ENCODE peak calls at places on chromosomes 4 and X, in eight cellular contexts. One of them, this sample, is unnamed.

GRCh38 chrX:39728852-39729587 is 368.7 kb downstream of the BCOR start:
- DNase-seq in NCI-H146: no peak
- DNase-seq in activated CD8-positive, alpha-beta memory T cell treated with anti-CD3 and anti-CD28 coated beads for 48 hours: no peak
- DNase-seq in sigmoid colon: no peak
- DNase-seq in Calu3: no peak
- DNase-seq in AG09309: no peak
- DNase-seq in stimulated activated CD8-positive, alpha-beta memory T cell treated with anti-CD3 and anti-CD28 coated beads, Interleukin-7, amount 100 ng/mL, for 24 hours: no peak
- DNase-seq in stimulated activated CD4-positive, alpha-beta T cell treated with anti-CD3 and anti-CD28 coated beads, Interleukin-4, amount 100 ng/mL, for 24 hours: no peak
- DNase-seq in this sample: no peak

GRCh38 chr4:149638073-149638472 is 177.6 kb downstream of the IQCM start:
- DNase-seq in NCI-H146: no peak
- DNase-seq in activated CD8-positive, alpha-beta memory T cell treated with anti-CD3 and anti-CD28 coated beads for 48 hours: no peak
- DNase-seq in sigmoid colon: no peak
- DNase-seq in Calu3: no peak
- DNase-seq in AG09309: no peak
- DNase-seq in stimulated activated CD8-positive, alpha-beta memory T cell treated with anti-CD3 and anti-CD28 coated beads, Interleukin-7, amount 100 ng/mL, for 24 hours: no peak
- DNase-seq in stimulated activated CD4-positive, alpha-beta T cell treated with anti-CD3 and anti-CD28 coated beads, Interleukin-4, amount 100 ng/mL, for 24 hours: no peak
- DNase-seq in this sample: peak

GRCh38 chr4:114642173-114642780 is 43.7 kb downstream of the UGT8 start:
- DNase-seq in NCI-H146: peak
- DNase-seq in activated CD8-positive, alpha-beta memory T cell treated with anti-CD3 and anti-CD28 coated beads for 48 hours: no peak
- DNase-seq in sigmoid colon: no peak
- DNase-seq in Calu3: no peak
- DNase-seq in AG09309: no peak
- DNase-seq in stimulated activated CD8-positive, alpha-beta memory T cell treated with anti-CD3 and anti-CD28 coated beads, Interleukin-7, amount 100 ng/mL, for 24 hours: no peak
- DNase-seq in stimulated activated CD4-positive, alpha-beta T cell treated with anti-CD3 and anti-CD28 coated beads, Interleukin-4, amount 100 ng/mL, for 24 hours: no peak
- DNase-seq in this sample: no peak

GRCh38 chr4:122383341-122383740 is 4.5 kb downstream of the ADAD1 start:
- DNase-seq in NCI-H146: no peak
- DNase-seq in activated CD8-positive, alpha-beta memory T cell treated with anti-CD3 and anti-CD28 coated beads for 48 hours: no peak
- DNase-seq in sigmoid colon: no peak
- DNase-seq in Calu3: no peak
- DNase-seq in AG09309: no peak
- DNase-seq in stimulated activated CD8-positive, alpha-beta memory T cell treated with anti-CD3 and anti-CD28 coated beads, Interleukin-7, amount 100 ng/mL, for 24 hours: no peak
- DNase-seq in stimulated activated CD4-positive, alpha-beta T cell treated with anti-CD3 and anti-CD28 coated beads, Interleukin-4, amount 100 ng/mL, for 24 hours: no peak
- DNase-seq in this sample: no peak

GRCh38 chr4:38177792-38178665 is 217.8 kb downstream of the PTTG2 start:
- DNase-seq in NCI-H146: no peak
- DNase-seq in activated CD8-positive, alpha-beta memory T cell treated with anti-CD3 and anti-CD28 coated beads for 48 hours: no peak
- DNase-seq in sigmoid colon: peak
- DNase-seq in Calu3: no peak
- DNase-seq in AG09309: no peak
- DNase-seq in stimulated activated CD8-positive, alpha-beta memory T cell treated with anti-CD3 and anti-CD28 coated beads, Interleukin-7, amount 100 ng/mL, for 24 hours: no peak
- DNase-seq in stimulated activated CD4-positive, alpha-beta T cell treated with anti-CD3 and anti-CD28 coated beads, Interleukin-4, amount 100 ng/mL, for 24 hours: peak
- DNase-seq in this sample: no peak

GRCh38 chrX:138191998-138192397 is 519.5 kb downstream of the FGF13 start:
- DNase-seq in NCI-H146: peak
- DNase-seq in activated CD8-positive, alpha-beta memory T cell treated with anti-CD3 and anti-CD28 coated beads for 48 hours: no peak
- DNase-seq in sigmoid colon: no peak
- DNase-seq in Calu3: peak
- DNase-seq in AG09309: no peak
- DNase-seq in stimulated activated CD8-positive, alpha-beta memory T cell treated with anti-CD3 and anti-CD28 coated beads, Interleukin-7, amount 100 ng/mL, for 24 hours: no peak
- DNase-seq in stimulated activated CD4-positive, alpha-beta T cell treated with anti-CD3 and anti-CD28 coated beads, Interleukin-4, amount 100 ng/mL, for 24 hours: no peak
- DNase-seq in this sample: no peak

GRCh38 chr4:84492737-84493091 is 6.4 kb downstream of the NKX6-1 start:
- DNase-seq in NCI-H146: no peak
- DNase-seq in activated CD8-positive, alpha-beta memory T cell treated with anti-CD3 and anti-CD28 coated beads for 48 hours: no peak
- DNase-seq in sigmoid colon: no peak
- DNase-seq in Calu3: no peak
- DNase-seq in AG09309: no peak
- DNase-seq in stimulated activated CD8-positive, alpha-beta memory T cell treated with anti-CD3 and anti-CD28 coated beads, Interleukin-7, amount 100 ng/mL, for 24 hours: no peak
- DNase-seq in stimulated activated CD4-positive, alpha-beta T cell treated with anti-CD3 and anti-CD28 coated beads, Interleukin-4, amount 100 ng/mL, for 24 hours: no peak
- DNase-seq in this sample: no peak

GRCh38 chrX:49029876-49030275 is 13.3 kb downstream of the TFE3 start:
- DNase-seq in NCI-H146: peak
- DNase-seq in activated CD8-positive, alpha-beta memory T cell treated with anti-CD3 and anti-CD28 coated beads for 48 hours: no peak
- DNase-seq in sigmoid colon: no peak
- DNase-seq in Calu3: peak
- DNase-seq in AG09309: no peak
- DNase-seq in stimulated activated CD8-positive, alpha-beta memory T cell treated with anti-CD3 and anti-CD28 coated beads, Interleukin-7, amount 100 ng/mL, for 24 hours: no peak
- DNase-seq in stimulated activated CD4-positive, alpha-beta T cell treated with anti-CD3 and anti-CD28 coated beads, Interleukin-4, amount 100 ng/mL, for 24 hours: no peak
- DNase-seq in this sample: no peak

GRCh38 chr4:53098681-53099121 is 236.6 kb downstream of the RASL11B start:
- DNase-seq in NCI-H146: no peak
- DNase-seq in activated CD8-positive, alpha-beta memory T cell treated with anti-CD3 and anti-CD28 coated beads for 48 hours: no peak
- DNase-seq in sigmoid colon: no peak
- DNase-seq in Calu3: no peak
- DNase-seq in AG09309: peak
- DNase-seq in stimulated activated CD8-positive, alpha-beta memory T cell treated with anti-CD3 and anti-CD28 coated beads, Interleukin-7, amount 100 ng/mL, for 24 hours: no peak
- DNase-seq in stimulated activated CD4-positive, alpha-beta T cell treated with anti-CD3 and anti-CD28 coated beads, Interleukin-4, amount 100 ng/mL, for 24 hours: no peak
- DNase-seq in this sample: no peak

GRCh38 chr4:128390475-128390996 is 102.9 kb upstream of the PGRMC2 start:
- DNase-seq in NCI-H146: no peak
- DNase-seq in activated CD8-positive, alpha-beta memory T cell treated with anti-CD3 and anti-CD28 coated beads for 48 hours: no peak
- DNase-seq in sigmoid colon: no peak
- DNase-seq in Calu3: no peak
- DNase-seq in AG09309: no peak
- DNase-seq in stimulated activated CD8-positive, alpha-beta memory T cell treated with anti-CD3 and anti-CD28 coated beads, Interleukin-7, amount 100 ng/mL, for 24 hours: no peak
- DNase-seq in stimulated activated CD4-positive, alpha-beta T cell treated with anti-CD3 and anti-CD28 coated beads, Interleukin-4, amount 100 ng/mL, for 24 hours: no peak
- DNase-seq in this sample: no peak

GRCh38 chr4:6986781-6987565 is 56.2 kb upstream of the TADA2B start:
- DNase-seq in NCI-H146: peak
- DNase-seq in activated CD8-positive, alpha-beta memory T cell treated with anti-CD3 and anti-CD28 coated beads for 48 hours: peak
- DNase-seq in sigmoid colon: peak
- DNase-seq in Calu3: peak
- DNase-seq in AG09309: peak
- DNase-seq in stimulated activated CD8-positive, alpha-beta memory T cell treated with anti-CD3 and anti-CD28 coated beads, Interleukin-7, amount 100 ng/mL, for 24 hours: peak
- DNase-seq in stimulated activated CD4-positive, alpha-beta T cell treated with anti-CD3 and anti-CD28 coated beads, Interleukin-4, amount 100 ng/mL, for 24 hours: peak
- DNase-seq in this sample: peak

GRCh38 chr4:70518716-70519115 is 347 bp downstream of the AMTN start:
- DNase-seq in NCI-H146: no peak
- DNase-seq in activated CD8-positive, alpha-beta memory T cell treated with anti-CD3 and anti-CD28 coated beads for 48 hours: no peak
- DNase-seq in sigmoid colon: no peak
- DNase-seq in Calu3: no peak
- DNase-seq in AG09309: no peak
- DNase-seq in stimulated activated CD8-positive, alpha-beta memory T cell treated with anti-CD3 and anti-CD28 coated beads, Interleukin-7, amount 100 ng/mL, for 24 hours: no peak
- DNase-seq in stimulated activated CD4-positive, alpha-beta T cell treated with anti-CD3 and anti-CD28 coated beads, Interleukin-4, amount 100 ng/mL, for 24 hours: no peak
- DNase-seq in this sample: peak

GRCh38 chr4:17066241-17066640 is 167.8 kb upstream of the LDB2 start:
- DNase-seq in NCI-H146: no peak
- DNase-seq in activated CD8-positive, alpha-beta memory T cell treated with anti-CD3 and anti-CD28 coated beads for 48 hours: no peak
- DNase-seq in sigmoid colon: no peak
- DNase-seq in Calu3: no peak
- DNase-seq in AG09309: no peak
- DNase-seq in stimulated activated CD8-positive, alpha-beta memory T cell treated with anti-CD3 and anti-CD28 coated beads, Interleukin-7, amount 100 ng/mL, for 24 hours: no peak
- DNase-seq in stimulated activated CD4-positive, alpha-beta T cell treated with anti-CD3 and anti-CD28 coated beads, Interleukin-4, amount 100 ng/mL, for 24 hours: no peak
- DNase-seq in this sample: peak

GRCh38 chrX:63747331-63747730 is 37.7 kb downstream of the ARHGEF9 start:
- DNase-seq in NCI-H146: no peak
- DNase-seq in activated CD8-positive, alpha-beta memory T cell treated with anti-CD3 and anti-CD28 coated beads for 48 hours: no peak
- DNase-seq in sigmoid colon: no peak
- DNase-seq in Calu3: no peak
- DNase-seq in AG09309: peak
- DNase-seq in stimulated activated CD8-positive, alpha-beta memory T cell treated with anti-CD3 and anti-CD28 coated beads, Interleukin-7, amount 100 ng/mL, for 24 hours: no peak
- DNase-seq in stimulated activated CD4-positive, alpha-beta T cell treated with anti-CD3 and anti-CD28 coated beads, Interleukin-4, amount 100 ng/mL, for 24 hours: no peak
- DNase-seq in this sample: no peak

GRCh38 chrX:42797646-42798045 is 19.7 kb upstream of the PPP1R2C start:
- DNase-seq in NCI-H146: no peak
- DNase-seq in activated CD8-positive, alpha-beta memory T cell treated with anti-CD3 and anti-CD28 coated beads for 48 hours: no peak
- DNase-seq in sigmoid colon: no peak
- DNase-seq in Calu3: peak
- DNase-seq in AG09309: no peak
- DNase-seq in stimulated activated CD8-positive, alpha-beta memory T cell treated with anti-CD3 and anti-CD28 coated beads, Interleukin-7, amount 100 ng/mL, for 24 hours: no peak
- DNase-seq in stimulated activated CD4-positive, alpha-beta T cell treated with anti-CD3 and anti-CD28 coated beads, Interleukin-4, amount 100 ng/mL, for 24 hours: no peak
- DNase-seq in this sample: no peak

GRCh38 chr4:71186257-71186565 is 152.6 kb upstream of the SLC4A4 start:
- DNase-seq in NCI-H146: no peak
- DNase-seq in activated CD8-positive, alpha-beta memory T cell treated with anti-CD3 and anti-CD28 coated beads for 48 hours: no peak
- DNase-seq in sigmoid colon: peak
- DNase-seq in Calu3: no peak
- DNase-seq in AG09309: no peak
- DNase-seq in stimulated activated CD8-positive, alpha-beta memory T cell treated with anti-CD3 and anti-CD28 coated beads, Interleukin-7, amount 100 ng/mL, for 24 hours: no peak
- DNase-seq in stimulated activated CD4-positive, alpha-beta T cell treated with anti-CD3 and anti-CD28 coated beads, Interleukin-4, amount 100 ng/mL, for 24 hours: no peak
- DNase-seq in this sample: no peak

GRCh38 chr4:141573678-141574077 is 62.7 kb upstream of the IL15 start:
- DNase-seq in NCI-H146: no peak
- DNase-seq in activated CD8-positive, alpha-beta memory T cell treated with anti-CD3 and anti-CD28 coated beads for 48 hours: no peak
- DNase-seq in sigmoid colon: no peak
- DNase-seq in Calu3: no peak
- DNase-seq in AG09309: no peak
- DNase-seq in stimulated activated CD8-positive, alpha-beta memory T cell treated with anti-CD3 and anti-CD28 coated beads, Interleukin-7, amount 100 ng/mL, for 24 hours: no peak
- DNase-seq in stimulated activated CD4-positive, alpha-beta T cell treated with anti-CD3 and anti-CD28 coated beads, Interleukin-4, amount 100 ng/mL, for 24 hours: no peak
- DNase-seq in this sample: no peak

GRCh38 chr4:159455675-159456235 is 352.9 kb downstream of the RAPGEF2 start:
- DNase-seq in NCI-H146: peak
- DNase-seq in activated CD8-positive, alpha-beta memory T cell treated with anti-CD3 and anti-CD28 coated beads for 48 hours: no peak
- DNase-seq in sigmoid colon: no peak
- DNase-seq in Calu3: peak
- DNase-seq in AG09309: no peak
- DNase-seq in stimulated activated CD8-positive, alpha-beta memory T cell treated with anti-CD3 and anti-CD28 coated beads, Interleukin-7, amount 100 ng/mL, for 24 hours: no peak
- DNase-seq in stimulated activated CD4-positive, alpha-beta T cell treated with anti-CD3 and anti-CD28 coated beads, Interleukin-4, amount 100 ng/mL, for 24 hours: no peak
- DNase-seq in this sample: peak

GRCh38 chr4:244471-244870 is 60.8 kb downstream of the ZNF732 start:
- DNase-seq in NCI-H146: peak
- DNase-seq in activated CD8-positive, alpha-beta memory T cell treated with anti-CD3 and anti-CD28 coated beads for 48 hours: peak
- DNase-seq in sigmoid colon: peak
- DNase-seq in Calu3: peak
- DNase-seq in AG09309: peak
- DNase-seq in stimulated activated CD8-positive, alpha-beta memory T cell treated with anti-CD3 and anti-CD28 coated beads, Interleukin-7, amount 100 ng/mL, for 24 hours: peak
- DNase-seq in stimulated activated CD4-positive, alpha-beta T cell treated with anti-CD3 and anti-CD28 coated beads, Interleukin-4, amount 100 ng/mL, for 24 hours: peak
- DNase-seq in this sample: peak

This sample was measured in HS-27A.